ENCODE peak calls at places on chromosomes 2 and 18, in ten cellular contexts. T is tibial nerve; C is fibroblast of pulmonary artery; J is GM06990; H is left ventricle myocardium inferior; A is K562; M is CD8-positive, alpha-beta T cell; B is HFF-Myc; W is right atrium auricular region; N is colonic mucosa. I is an unnamed sample.

GRCh38 chr18:39770399-39770798 is 2184.6 kb upstream of the PIK3C3 start:
- DNase-seq in A (no peak), C (no peak), M (no peak), H (no peak), J (no peak), W (no peak), T (no peak), N (no peak), B (no peak), I (no peak)

GRCh38 chr2:178882666-178883440 is 75.6 kb upstream of the TTN start:
- DNase-seq in T (no peak), C (peak; percentile 84), A (no peak), H (no peak), B (no peak), N (no peak), M (no peak), J (no peak), W (no peak), I (no peak)

GRCh38 chr2:159118115-159118858 is 149.8 kb downstream of the TANC1 start:
- DNase-seq in H (peak; percentile 85), W (peak; percentile 92), C (peak; percentile 94), T (peak; percentile 90), M (peak; percentile 72), A (peak; percentile 67), J (no peak), B (peak; percentile 89), N (peak; percentile 92), I (peak; percentile 83)

GRCh38 chr2:69565431-69565839 is 78.1 kb downstream of the AAK1 start:
- DNase-seq in J (peak; percentile 24), N (peak; percentile 75), A (peak; percentile 78), H (peak; percentile 51), B (no peak), M (peak; percentile 62), C (peak; percentile 41), T (peak; percentile 37), W (no peak), I (peak; percentile 55)

GRCh38 chr2:37149626-37150322 is 7.0 kb downstream of the EIF2AK2 start:
- DNase-seq in B (no peak), A (peak; percentile 16), H (no peak), N (peak; percentile 26), M (no peak), C (no peak), J (no peak), T (no peak), W (no peak), I (no peak)

GRCh38 chr2:78263571-78263970 is 741.4 kb upstream of the LRRTM4 start:
- DNase-seq in N (no peak), M (no peak), J (no peak), B (no peak), C (no peak), H (no peak), W (no peak), T (no peak), A (no peak), I (no peak)

GRCh38 chr2:239283288-239283945 is 117.4 kb downstream of the HDAC4 start:
- DNase-seq in T (peak; percentile 10), C (no peak), J (no peak), A (no peak), H (no peak), M (no peak), B (no peak), W (no peak), N (no peak), I (no peak)

GRCh38 chr18:12890500-12890899 is 6.5 kb upstream of the PTPN2 start:
- DNase-seq in T (no peak), H (no peak), A (peak; percentile 38), W (no peak), C (peak; percentile 28), B (no peak), J (no peak), M (no peak), N (no peak), I (peak; percentile 49)

GRCh38 chr2:233350708-233351107 is 3.6 kb upstream of the DGKD start:
- DNase-seq in B (peak; percentile 74), T (no peak), W (no peak), A (peak; percentile 81), H (no peak), C (peak; percentile 84), N (peak; percentile 60), J (no peak), M (peak; percentile 47), I (no peak)

GRCh38 chr2:105737980-105738657 is 6.6 kb upstream of the NCK2 start:
- DNase-seq in W (no peak), B (no peak), A (no peak), N (no peak), H (no peak), M (no peak), T (no peak), J (no peak), C (no peak), I (peak; percentile 49)
- H3K4me3 ChIP-seq in W (no peak overlapping the region), B (no peak overlapping the region), A (no peak overlapping the region), N (no peak overlapping the region), H (no peak overlapping the region), M (peak overlapping the region; percentile 36), T (no peak overlapping the region), J (no peak overlapping the region), C (no peak overlapping the region), I (no peak overlapping the region)

DNA sequence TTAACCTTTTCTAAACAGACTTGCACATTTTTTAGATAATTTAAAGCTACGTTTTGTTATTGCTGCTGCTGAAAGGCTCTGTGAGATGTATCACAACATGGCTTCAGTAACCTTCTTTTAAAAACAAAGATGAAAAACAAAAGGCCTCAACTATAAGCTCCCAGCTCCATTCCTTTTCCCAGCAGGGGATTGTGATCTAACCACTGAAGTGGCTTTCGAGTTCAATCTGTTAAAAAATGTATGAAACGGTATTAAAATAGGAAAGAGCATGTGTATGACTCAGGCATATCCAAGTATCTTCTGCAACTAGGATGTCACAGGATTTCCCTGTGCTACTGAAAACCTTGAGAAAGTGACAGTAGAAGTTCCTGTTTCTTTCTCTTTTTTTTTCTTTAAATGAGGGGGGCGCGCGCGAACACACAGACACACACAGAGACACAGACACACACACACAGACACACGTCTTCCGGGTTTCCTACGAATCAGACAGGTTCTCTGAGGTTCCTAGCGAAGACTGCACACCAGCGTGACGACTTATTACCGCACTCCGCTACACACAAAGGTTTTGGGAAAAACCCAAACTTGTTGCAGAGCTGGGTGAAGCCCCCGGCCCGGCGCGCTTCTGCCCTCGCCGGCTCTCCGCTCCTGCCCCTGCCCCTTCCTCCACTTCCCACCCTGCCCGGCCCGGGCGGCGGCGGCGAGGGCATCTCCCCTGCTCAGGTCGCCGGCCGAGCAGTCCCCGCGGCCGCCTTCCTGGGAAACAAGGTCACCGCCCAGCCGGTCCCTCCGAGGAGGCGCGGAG is 86.8 kb downstream of the RBMS1 start:
- DNase-seq in J (peak; percentile 48), H (peak; percentile 48), C (peak; percentile 85), A (no peak), T (peak; percentile 52), M (peak; percentile 92), N (peak; percentile 55), B (no peak), W (no peak), I (peak; percentile 89)
- H3K4me3 ChIP-seq in J (peak overlapping the region; percentile 59), H (peak overlapping the region; percentile 95), C (peak overlapping the region; percentile 83), A (no peak overlapping the region), T (peak overlapping the region; percentile 89), M (peak overlapping the region; percentile 52), N (peak overlapping the region; percentile 71), B (peak overlapping the region; percentile 72), W (peak overlapping the region; percentile 92), I (peak overlapping the region; percentile 72)

DNA sequence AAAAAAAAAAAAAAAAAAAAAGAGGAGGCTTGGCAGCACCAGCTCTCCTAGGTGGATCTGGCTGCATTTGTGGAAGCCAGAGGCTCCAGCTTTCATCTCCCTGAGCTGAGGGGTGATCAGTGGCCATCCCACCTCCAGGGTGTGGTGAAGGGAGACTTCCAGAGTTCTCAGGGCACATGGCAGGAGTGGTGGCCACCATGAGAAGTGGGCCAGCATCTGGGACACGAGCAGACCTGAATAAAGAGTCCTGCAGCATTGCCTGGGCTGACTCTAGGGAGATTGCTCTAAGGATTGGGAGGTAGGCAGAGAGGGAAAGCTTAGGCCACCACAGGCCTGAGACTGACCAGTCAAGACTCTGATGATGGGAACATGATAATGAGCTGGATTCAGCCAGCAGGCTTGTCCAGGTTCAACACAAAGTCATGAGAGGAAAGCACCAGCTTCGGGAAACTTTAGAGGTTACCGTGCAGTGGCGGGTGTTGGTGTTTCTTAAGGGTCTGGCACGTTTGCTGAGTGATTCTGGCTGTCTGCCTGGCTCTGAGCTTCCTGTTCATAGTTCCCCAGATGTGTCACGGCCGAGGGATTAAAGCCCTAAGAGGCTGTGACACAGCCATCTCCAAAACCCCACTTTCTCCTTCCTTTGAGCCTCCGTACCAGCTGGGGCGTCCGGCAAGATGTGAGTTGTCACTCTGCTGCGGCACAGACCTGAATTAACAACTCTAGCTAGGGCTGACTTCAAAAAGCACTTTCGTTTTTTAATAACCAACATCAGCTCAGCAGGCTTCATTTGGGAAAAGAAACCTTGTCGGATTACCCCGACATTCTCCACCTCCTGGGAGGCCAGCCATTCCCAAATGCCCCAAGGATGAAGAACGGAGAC is 38.3 kb upstream of the IL1R1 start:
- DNase-seq in T (peak; percentile 28), N (peak; percentile 66), H (peak; percentile 62), A (no peak), B (peak; percentile 94), C (peak; percentile 98), J (no peak), W (peak; percentile 92), M (peak; percentile 37), I (no peak)
- H3K4me3 ChIP-seq in T (peak overlapping the region; percentile 5), N (no peak overlapping the region), H (peak overlapping the region; percentile 59), A (no peak overlapping the region), B (peak overlapping the region; percentile 46), C (peak overlapping the region; percentile 82), J (no peak overlapping the region), W (peak overlapping the region; percentile 41), M (no peak overlapping the region), I (no peak overlapping the region)

DNA sequence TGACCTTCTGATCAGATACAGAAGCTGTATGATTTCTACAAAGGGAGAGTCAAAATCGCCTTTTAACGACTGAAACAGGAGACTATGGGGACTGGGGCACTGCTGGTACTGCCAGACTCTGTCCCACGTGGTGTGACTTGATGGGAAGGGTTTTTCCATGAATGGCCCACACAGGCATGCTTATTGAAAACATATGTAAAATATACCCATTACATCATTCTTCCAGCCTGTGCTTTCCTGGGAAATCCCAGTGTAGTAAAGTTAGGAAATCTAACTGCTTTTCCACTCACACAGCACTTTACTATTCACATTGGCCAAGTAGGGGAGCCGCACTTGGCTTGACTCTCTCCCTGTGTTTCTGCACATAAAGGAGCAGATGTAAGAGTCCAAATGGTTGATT is 77.1 kb upstream of the NPAS2 start:
- DNase-seq in J (no peak), A (no peak), C (peak; percentile 97), T (no peak), W (peak; percentile 69), N (no peak), M (no peak), B (peak; percentile 94), H (no peak), I (no peak)
- H3K4me3 ChIP-seq in J (no peak overlapping the region), A (no peak overlapping the region), C (peak overlapping the region; percentile 1), T (no peak overlapping the region), W (no peak overlapping the region), N (no peak overlapping the region), M (no peak overlapping the region), B (peak overlapping the region; percentile 28), H (no peak overlapping the region), I (no peak overlapping the region)

DNA sequence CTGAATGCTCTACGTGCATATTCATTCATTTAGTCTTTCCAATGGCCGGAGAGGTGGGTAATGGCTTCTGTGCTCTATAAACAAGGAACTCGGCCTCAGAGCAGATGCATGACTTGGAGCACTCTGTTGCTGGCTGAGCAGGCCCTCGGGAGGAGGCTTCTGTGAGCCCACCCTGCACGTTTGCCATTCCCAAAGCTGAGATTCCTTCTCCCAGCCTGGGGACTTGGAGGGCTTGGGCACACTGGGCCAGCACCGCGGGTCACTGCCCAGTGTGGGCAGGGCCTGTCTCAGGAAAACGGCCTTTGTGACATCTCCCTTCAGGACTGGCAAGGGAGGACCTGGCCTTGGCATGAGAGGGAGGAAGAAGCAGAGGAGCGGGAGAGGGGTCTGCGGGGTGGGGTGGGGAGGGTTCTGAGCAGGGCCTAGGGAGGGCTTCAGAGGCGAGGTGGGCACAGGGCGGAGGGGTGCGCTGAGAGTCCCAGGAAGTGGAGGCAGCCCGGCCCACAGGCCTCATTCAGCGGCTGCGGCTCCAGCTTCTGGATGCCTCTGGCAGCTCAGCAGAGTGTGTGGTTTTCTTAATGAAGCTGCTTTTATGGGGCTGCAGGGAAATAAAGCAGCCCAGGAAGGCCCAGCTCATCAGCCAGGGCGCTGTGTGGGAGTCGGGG is 51.6 kb upstream of the OTOF start:
- DNase-seq in M (no peak), B (no peak), J (no peak), A (no peak), T (no peak), C (no peak), H (no peak), W (no peak), N (no peak), I (no peak)
- H3K4me3 ChIP-seq in M (no peak overlapping the region), B (no peak overlapping the region), J (no peak overlapping the region), A (no peak overlapping the region), T (no peak overlapping the region), C (no peak overlapping the region), H (no peak overlapping the region), W (no peak overlapping the region), N (no peak overlapping the region), I (no peak overlapping the region)